ENCODE peak calls at places on chromosomes 2 and 18, in seven cellular contexts. E is mesenchymal stem cell, L is mesendoderm, J is IMR-90, A is H1, D is trophoblast cell, F is neuronal stem cell. Y is an unnamed sample.

GRCh38 chr2:215845839-215846586 is 167.3 kb downstream of the MREG start:
- DNase-seq in E (no peak), L (no peak), J (no peak), A (no peak), D (no peak), F (no peak), Y (no peak)

GRCh38 chr2:223469270-223470057 is 132.7 kb downstream of the SCG2 start:
- DNase-seq in E (peak; percentile 100), L (peak; percentile 83), J (peak; percentile 87), A (no peak), D (no peak), F (no peak), Y (no peak)

GRCh38 chr2:240227538-240228428 is 87.3 kb upstream of the OTOS start:
- DNase-seq in E (no peak), L (no peak), J (no peak), A (no peak), D (no peak), F (no peak), Y (no peak)

GRCh38 chr2:209473930-209474419 is 50.1 kb downstream of the MAP2 start:
- DNase-seq in E (peak; percentile 85), L (peak; percentile 54), J (peak; percentile 88), A (no peak), D (no peak), F (no peak), Y (no peak)

GRCh38 chr18:2932247-2933181 is 80.4 kb downstream of the LPIN2 start:
- DNase-seq in E (peak; percentile 68), L (peak; percentile 57), J (peak; percentile 70), A (no peak), D (peak; percentile 43), F (peak; percentile 51), Y (peak; percentile 55)

GRCh38 chr2:152766908-152767307 is 48.5 kb downstream of the ARL6IP6 start:
- DNase-seq in E (peak; percentile 22), L (no peak), J (peak; percentile 65), A (no peak), D (no peak), F (no peak), Y (no peak)

GRCh38 chr2:69539549-69539908 is 102.3 kb upstream of the NFU1 start:
- DNase-seq in E (no peak), L (no peak), J (no peak), A (no peak), D (no peak), F (no peak), Y (no peak)

GRCh38 chr2:168220971-168221819 is 26.2 kb downstream of the STK39 start:
- DNase-seq in E (no peak), L (peak; percentile 26), J (peak; percentile 39), A (no peak), D (no peak), F (no peak), Y (no peak)

GRCh38 chr2:16623046-16623445 is 42.6 kb downstream of the CYRIA start:
- DNase-seq in E (peak; percentile 94), L (no peak), J (peak; percentile 95), A (no peak), D (peak; percentile 91), F (no peak), Y (no peak)

GRCh38 chr2:66389651-66390131 is 45.2 kb upstream of the MEIS1 start:
- DNase-seq in E (peak; percentile 72), L (peak; percentile 12), J (no peak), A (no peak), D (no peak), F (no peak), Y (no peak)

GRCh38 chr2:151350579-151351195 is 6.7 kb upstream of the TNFAIP6 start:
- DNase-seq in E (no peak), L (no peak), J (no peak), A (no peak), D (no peak), F (no peak), Y (no peak)

GRCh38 chr2:18272148-18272494 is 288.3 kb downstream of the RDH14 start:
- DNase-seq in E (no peak), L (no peak), J (no peak), A (no peak), D (no peak), F (no peak), Y (no peak)

GRCh38 chr2:149038442-149039212 is at the start of gene LYPD6B:
- DNase-seq in E (no peak), L (peak; percentile 75), J (no peak), A (no peak), D (peak; percentile 51), F (no peak), Y (peak; percentile 68)

GRCh38 chr18:45755936-45756335 is 32.0 kb downstream of the SLC14A1 start:
- DNase-seq in E (peak; percentile 24), L (no peak), J (peak; percentile 79), A (no peak), D (no peak), F (no peak), Y (no peak)

GRCh38 chr18:49608892-49609291 is 47.0 kb downstream of the LIPG start:
- DNase-seq in E (no peak), L (no peak), J (no peak), A (no peak), D (no peak), F (no peak), Y (no peak)

GRCh38 chr2:230512955-230513748 is 97.2 kb downstream of the SP100 start:
- DNase-seq in E (no peak), L (no peak), J (no peak), A (no peak), D (no peak), F (no peak), Y (no peak)

GRCh38 chr2:84212611-84213314 is 246.3 kb downstream of the SUCLG1 start:
- DNase-seq in E (no peak), L (no peak), J (no peak), A (no peak), D (no peak), F (no peak), Y (no peak)

GRCh38 chr2:220310326-220310936 is 683.0 kb downstream of the SLC4A3 start:
- DNase-seq in E (no peak), L (no peak), J (no peak), A (no peak), D (no peak), F (no peak), Y (no peak)

GRCh38 chr18:13710460-13710859 is 15.9 kb downstream of the FAM210A start:
- DNase-seq in E (peak; percentile 7), L (no peak), J (peak; percentile 22), A (no peak), D (no peak), F (no peak), Y (no peak)

GRCh38 chr2:179248024-179248348 is 16.6 kb downstream of the SESTD1 start:
- DNase-seq in E (no peak), L (no peak), J (no peak), A (no peak), D (no peak), F (no peak), Y (no peak)

GRCh38 chr2:179252439-179252838 is 12.2 kb downstream of the SESTD1 start:
- DNase-seq in E (no peak), L (no peak), J (no peak), A (no peak), D (no peak), F (no peak), Y (no peak)

GRCh38 chr2:179250848-179251504 is 13.7 kb downstream of the SESTD1 start:
- DNase-seq in E (no peak), L (no peak), J (no peak), A (no peak), D (no peak), F (no peak), Y (no peak)

GRCh38 chr2:179251865-179252264 is 12.8 kb downstream of the SESTD1 start:
- DNase-seq in E (no peak), L (no peak), J (peak; percentile 31), A (no peak), D (no peak), F (no peak), Y (no peak)

DNA sequence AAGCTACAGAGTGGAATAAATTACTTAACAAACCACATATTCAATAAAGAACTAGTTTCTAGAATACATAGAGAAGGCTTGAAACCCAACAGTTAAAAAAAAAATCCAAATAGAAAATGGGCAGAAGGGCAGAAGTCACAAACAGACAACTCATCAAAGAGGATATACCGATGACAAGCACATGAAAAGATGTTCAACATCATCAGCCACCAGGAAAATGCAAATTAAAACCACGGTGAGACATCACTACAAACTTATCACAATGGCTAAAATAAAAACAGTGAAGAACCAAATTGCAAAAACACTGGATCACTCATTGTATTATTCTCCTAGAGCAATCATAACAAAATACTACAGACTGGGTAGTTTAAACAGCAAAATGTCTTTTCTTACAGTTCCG is 14.5 kb downstream of the SESTD1 start:
- DNase-seq in E (no peak), L (no peak), J (no peak), A (no peak), D (no peak), F (no peak), Y (no peak)
- H3K18ac ChIP-seq in E (no peak overlapping the region), L (no peak overlapping the region), J (no peak overlapping the region), A (no peak overlapping the region), D (no peak overlapping the region), F (no peak overlapping the region), Y (no peak overlapping the region)

DNA sequence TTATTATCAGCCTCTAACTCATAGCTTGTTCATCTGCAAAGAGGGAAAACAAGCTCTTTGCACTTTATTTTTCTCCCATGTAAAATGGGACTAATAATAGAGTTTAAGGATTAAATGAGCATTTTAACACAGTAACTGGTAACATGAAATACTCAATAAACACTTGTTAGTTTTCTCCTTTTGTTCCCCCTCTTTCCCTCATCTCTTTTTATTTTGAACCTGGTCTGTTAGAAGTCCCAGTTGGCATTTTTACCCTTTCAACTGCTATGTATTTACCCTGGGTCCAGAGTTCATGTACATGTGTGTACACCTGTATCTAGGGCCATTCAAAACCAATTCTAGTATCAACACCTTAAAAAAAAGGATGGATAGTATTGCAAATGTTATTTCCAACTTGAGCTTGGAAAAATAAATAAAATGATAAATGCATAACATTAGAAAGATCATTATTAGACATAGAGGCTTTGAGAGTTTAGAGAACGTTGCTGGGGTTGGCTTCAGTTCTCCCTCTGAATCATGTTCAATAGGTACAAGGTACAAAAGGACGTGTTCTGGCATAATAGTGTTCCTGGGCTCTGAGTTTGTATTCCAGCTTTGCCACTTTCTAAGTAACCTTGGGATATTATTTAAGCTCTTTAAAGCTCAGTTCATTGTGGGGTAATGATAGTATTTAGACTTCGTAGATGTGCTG is 5.2 kb upstream of the VPS54 start:
- DNase-seq in E (no peak), L (no peak), J (no peak), A (no peak), D (no peak), F (no peak), Y (no peak)
- H3K27ac ChIP-seq in E (no peak overlapping the region), L (no peak overlapping the region), J (no peak overlapping the region), A (no peak overlapping the region), D (no peak overlapping the region), F (no peak overlapping the region), Y (no peak overlapping the region)

GRCh38 chr2:46470114-46470628 is 9.2 kb upstream of the TMEM247 start:
- DNase-seq in E (no peak), L (no peak), J (no peak), A (no peak), D (peak; percentile 16), F (no peak), Y (no peak)
- H2BK5ac ChIP-seq in E (no peak overlapping the region), L (no peak overlapping the region), J (no peak overlapping the region), A (no peak overlapping the region), D (no peak overlapping the region), F (no peak overlapping the region), Y (no peak overlapping the region)

DNA sequence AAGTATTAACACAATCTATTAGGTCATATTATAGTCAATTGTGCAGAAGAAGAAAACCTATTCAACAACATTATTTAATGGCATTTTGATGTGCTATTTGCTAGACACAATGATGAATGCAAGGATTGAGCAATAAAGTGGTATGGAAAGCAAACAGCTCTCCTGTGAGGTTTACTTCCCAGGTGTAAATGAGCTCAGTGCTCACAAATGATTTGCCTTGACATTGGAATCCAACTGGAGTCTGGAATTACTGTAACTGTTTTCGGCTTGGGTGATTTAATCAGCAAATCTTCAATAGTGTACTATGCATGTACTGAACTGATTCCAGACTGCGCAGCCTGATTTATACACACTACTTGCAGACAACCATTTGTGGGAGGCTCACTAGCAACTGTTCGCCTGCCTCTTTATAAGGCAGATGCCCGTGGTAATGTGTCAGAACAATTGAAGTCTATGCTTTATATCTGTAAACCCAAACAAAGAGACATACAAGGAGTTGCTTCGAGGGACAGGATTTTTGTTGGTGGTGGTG is 27.9 kb upstream of the SOX11 start:
- DNase-seq in E (no peak), L (no peak), J (no peak), A (no peak), D (no peak), F (no peak), Y (no peak)
- H3K18ac ChIP-seq in E (no peak overlapping the region), L (no peak overlapping the region), J (no peak overlapping the region), A (no peak overlapping the region), D (no peak overlapping the region), F (no peak overlapping the region), Y (no peak overlapping the region)

Y was measured in H9.